ENCODE peak calls at places on chromosomes 16 and 17, in four cellular contexts. N is heart right ventricle, C is choroid plexus epithelial cell, X is PC-3. B is an unnamed sample.

GRCh38 chr16:86457621-86458456 is 52.5 kb upstream of the FOXF1 start:
- DNase-seq in N (no peak), C (no peak), X (no peak), B (peak; percentile 7)

GRCh38 chr17:38568845-38569510 is 36.8 kb downstream of the SRCIN1 start:
- DNase-seq in N (no peak), C (no peak), X (no peak), B (no peak)

GRCh38 chr17:82497483-82498405 is 21.8 kb upstream of the FOXK2 start:
- DNase-seq in N (peak; percentile 36), C (peak; percentile 35), X (peak; percentile 27), B (peak; percentile 22)

GRCh38 chr17:57868007-57868774 is 18.3 kb upstream of the MRPS23 start:
- DNase-seq in N (peak; percentile 79), C (peak; percentile 73), X (peak; percentile 93), B (peak; percentile 93)

GRCh38 chr17:27797390-27798091 is 2.8 kb downstream of the NOS2 start:
- DNase-seq in N (no peak), C (no peak), X (no peak), B (no peak)

GRCh38 chr17:57852041-57852954 is 2.5 kb upstream of the MRPS23 start:
- DNase-seq in N (no peak), C (no peak), X (no peak), B (no peak)

GRCh38 chr17:61149862-61150362 is 249.7 kb upstream of the TBX2 start:
- DNase-seq in N (no peak), C (no peak), X (no peak), B (no peak)

GRCh38 chr17:70184770-70185169 is 15.4 kb downstream of the KCNJ2 start:
- DNase-seq in N (no peak), C (peak; percentile 85), X (peak; percentile 88), B (peak; percentile 79)

GRCh38 chr16:66539628-66540469 is 10.1 kb downstream of the TK2 start:
- DNase-seq in N (no peak), C (peak; percentile 56), X (no peak), B (no peak)

GRCh38 chr17:63537991-63538692 is 12.1 kb upstream of the DCAF7 start:
- DNase-seq in N (no peak), C (no peak), X (no peak), B (no peak)

GRCh38 chr17:78140169-78141051 is 5.8 kb upstream of the C17orf99 start:
- DNase-seq in N (peak; percentile 91), C (peak; percentile 75), X (peak; percentile 100), B (peak; percentile 96)

GRCh38 chr16:68448360-68448970 is at the start of gene SMPD3:
- DNase-seq in N (peak; percentile 96), C (peak; percentile 100), X (peak; percentile 92), B (peak; percentile 93)
- TF ChIP-seq CTCF in N (no peak), C (no peak), X (no peak), B (no peak)

DNA sequence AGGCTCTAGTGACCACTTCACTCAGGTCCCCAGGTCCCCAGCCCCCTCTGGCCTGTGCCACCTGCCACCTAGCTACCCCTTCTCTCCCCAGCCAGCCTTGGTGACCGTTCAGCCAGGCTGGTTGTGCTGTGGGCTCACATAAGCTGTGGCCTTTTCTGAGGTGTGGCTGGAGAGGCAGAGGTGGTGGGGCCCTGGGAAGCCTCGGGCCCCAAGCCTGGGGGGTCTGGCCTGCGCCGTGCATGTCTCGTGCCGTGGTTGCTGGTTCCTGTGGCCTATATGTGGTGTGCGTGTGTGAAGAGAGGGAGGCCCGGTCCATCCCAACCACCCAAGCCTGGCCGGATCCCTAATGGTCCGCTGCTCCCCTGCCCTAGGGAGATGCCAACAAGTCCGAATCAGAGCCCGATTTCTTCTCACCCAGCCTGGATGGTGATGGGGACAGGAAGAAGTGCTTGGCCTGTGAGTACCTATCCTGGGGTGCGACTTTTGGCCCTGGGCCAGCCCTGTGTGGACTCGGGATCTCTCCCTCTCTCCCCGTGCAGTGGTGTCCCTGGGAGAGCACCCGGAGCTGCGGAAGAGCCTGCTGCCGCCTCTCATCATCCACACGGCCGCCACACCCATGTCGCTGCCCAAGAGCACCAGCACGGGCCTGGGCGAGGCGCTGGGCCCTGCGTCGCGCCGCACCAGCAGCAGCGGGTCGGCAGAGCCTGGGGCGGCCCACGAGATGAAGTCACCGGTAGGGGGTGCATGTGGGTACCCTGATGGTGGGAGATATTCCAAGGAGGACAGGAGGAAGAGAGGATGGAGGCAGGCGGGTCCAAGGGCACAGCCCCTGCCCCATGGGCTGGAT is 35.9 kb downstream of the CACNA1G start:
- DNase-seq in N (no peak), C (peak; percentile 4), X (no peak), B (no peak)
- TF ChIP-seq CTCF in N (no peak), C (peak; percentile 37), X (no peak), B (no peak)

DNA sequence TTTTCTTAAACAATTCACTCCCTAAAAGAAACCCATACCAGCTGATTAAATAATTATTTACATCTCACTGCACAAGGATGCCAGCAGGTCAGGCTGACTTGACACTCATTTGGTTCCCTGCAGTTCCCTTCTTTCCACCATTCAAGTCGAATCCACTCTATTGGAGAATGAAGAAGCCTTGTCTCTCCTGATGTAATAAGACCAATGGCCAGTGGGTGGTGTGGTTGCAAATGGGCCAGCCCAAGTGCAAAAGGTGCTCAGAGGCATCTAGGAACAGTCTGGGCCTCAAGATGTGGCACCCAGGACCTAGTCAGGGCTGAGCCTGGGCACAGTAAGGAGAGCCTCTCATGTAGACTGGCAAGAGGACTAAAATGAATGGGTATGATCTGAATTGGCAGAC is 9.3 kb downstream of the C16orf78 start:
- DNase-seq in N (no peak), C (no peak), X (peak; percentile 1), B (peak; percentile 4)
- TF ChIP-seq CTCF in N (no peak), C (peak; percentile 9), X (no peak), B (no peak)

DNA sequence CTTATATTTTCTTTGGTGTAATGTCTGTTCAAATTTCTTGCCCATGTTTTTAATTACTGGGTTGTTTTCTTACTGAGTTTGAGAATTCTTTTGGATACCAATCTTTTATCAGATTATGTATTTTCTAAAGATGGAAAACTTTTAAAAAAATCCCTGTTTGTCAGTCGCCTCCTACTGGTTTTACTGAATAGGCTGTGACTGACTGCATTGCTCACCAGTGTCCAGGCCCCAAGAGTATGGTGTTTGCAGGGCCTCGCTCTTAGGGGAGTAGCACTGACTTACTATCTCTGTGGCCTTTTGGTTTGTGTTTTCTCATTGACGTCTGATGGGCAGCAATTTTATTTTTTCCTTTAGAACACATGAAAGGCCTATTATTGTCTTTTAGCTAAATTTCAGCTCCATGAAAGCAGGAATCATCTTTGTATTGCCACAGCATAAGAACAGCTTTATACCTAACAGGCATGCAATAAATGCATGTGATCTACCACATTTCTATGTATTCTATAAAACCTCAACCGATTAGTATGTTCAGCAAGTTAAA is 188.4 kb downstream of the AATF start:
- DNase-seq in N (no peak), C (no peak), X (no peak), B (no peak)
- TF ChIP-seq CTCF in N (no peak), C (peak; percentile 31), X (no peak), B (no peak)

GRCh38 chr16:4349332-4349731 is 1.8 kb downstream of the PAM16 start:
- DNase-seq in N (no peak), C (no peak), X (no peak), B (no peak)
- TF ChIP-seq CTCF in N (no peak), C (no peak), X (no peak), B (no peak)

GRCh38 chr16:62036807-62037135 is 533 bp upstream of the CDH8 start:
- DNase-seq in N (no peak), C (no peak), X (no peak), B (no peak)
- TF ChIP-seq CTCF in N (no peak), C (no peak), X (no peak), B (no peak)

GRCh38 chr17:16380640-16381495 is at the start of gene UBB:
- DNase-seq in N (peak; percentile 97), C (peak; percentile 99), X (peak; percentile 98), B (peak; percentile 96)
- TF ChIP-seq CTCF in N (no peak), C (no peak), X (no peak), B (no peak)

GRCh38 chr17:74748529-74749261 is at the start of gene NHERF1:
- DNase-seq in N (peak; percentile 96), C (peak; percentile 92), X (peak; percentile 98), B (peak; percentile 94)
- TF ChIP-seq CTCF in N (no peak), C (peak; percentile 12), X (no peak), B (no peak)

GRCh38 chr16:82628741-82629140 is 2.0 kb downstream of the CDH13 start:
- DNase-seq in N (no peak), C (no peak), X (no peak), B (peak; percentile 39)
- TF ChIP-seq CTCF in N (no peak), C (no peak), X (no peak), B (no peak)

B was measured in MCF 10A.